ENCODE peak calls at places on chromosomes 12 and 14, in seven cellular contexts. X, D, T, S, A, K and H are unnamed samples. For H3K27me3, the result is how much of the 10 kb centered on the place peaks cover.

GRCh38 chr12:10339441-10339840 is 31.8 kb downstream of the KLRD1 start:
- DNase-seq in T (no peak), D (no peak), A (no peak), K (no peak), S (no peak), X (peak), H (no peak)

GRCh38 chr12:90199008-90199407 is 490.4 kb upstream of the ATP2B1 start:
- DNase-seq in X (no peak), A (no peak), S (no peak), T (no peak), D (no peak), K (no peak), H (no peak)

GRCh38 chr12:123106640-123107359 is 44.1 kb downstream of the PITPNM2 start:
- DNase-seq in D (no peak), K (peak), T (no peak), S (peak), X (peak), A (no peak), H (no peak)

GRCh38 chr14:54687750-54688119 is 120.8 kb downstream of the SAMD4A start:
- DNase-seq in D (no peak), S (no peak), K (no peak), T (no peak), X (no peak), A (no peak), H (no peak)

GRCh38 chr12:22229652-22230279 is 104.7 kb downstream of the ST8SIA1 start:
- DNase-seq in X (no peak), D (no peak), T (no peak), K (no peak), S (no peak), A (no peak), H (no peak)

GRCh38 chr12:77435446-77436091 is 370.2 kb upstream of the E2F7 start:
- DNase-seq in K (no peak), S (no peak), D (no peak), T (no peak), X (no peak), A (no peak), H (no peak)

GRCh38 chr12:26434299-26434915 is 239.0 kb downstream of the SSPN start:
- DNase-seq in K (peak), X (peak), D (peak), T (peak), S (no peak), A (no peak), H (peak)

GRCh38 chr14:94307410-94307992 is 14.4 kb upstream of the SERPINA10 start:
- DNase-seq in A (no peak), K (no peak), S (no peak), X (peak), T (no peak), D (no peak), H (no peak)

GRCh38 chr14:93132472-93133065 is 16.8 kb upstream of the ITPK1 start:
- DNase-seq in S (no peak), T (no peak), D (no peak), K (peak), X (peak), A (no peak), H (no peak)

GRCh38 chr14:31895206-31895605 is 181.9 kb upstream of the ARHGAP5 start:
- DNase-seq in A (no peak), X (no peak), T (no peak), S (no peak), D (no peak), K (no peak), H (peak)

GRCh38 chr12:126953365-126953889 is 1313.5 kb upstream of the TMEM132C start:
- DNase-seq in D (no peak), A (no peak), T (no peak), X (peak), K (no peak), S (no peak), H (no peak)

GRCh38 chr12:67056329-67056728 is 212.8 kb upstream of the CAND1 start:
- DNase-seq in A (no peak), S (no peak), D (no peak), T (no peak), X (no peak), K (no peak), H (no peak)

GRCh38 chr12:107014050-107014449 is 27.1 kb upstream of the MTERF2 start:
- DNase-seq in K (no peak), A (no peak), T (no peak), S (no peak), X (peak), D (no peak), H (no peak)

GRCh38 chr14:100773331-100774163 is 46.9 kb downstream of the DLK1 start:
- DNase-seq in S (no peak), T (no peak), A (no peak), X (no peak), K (no peak), D (no peak), H (no peak)

GRCh38 chr14:30131698-30132097 is 204.1 kb upstream of the PRKD1 start:
- DNase-seq in S (no peak), T (no peak), X (peak), A (no peak), K (no peak), D (no peak), H (no peak)

GRCh38 chr14:27528328-27528727 is 930.5 kb upstream of the NOVA1 start:
- DNase-seq in S (no peak), A (no peak), D (peak), X (peak), T (no peak), K (no peak), H (no peak)

GRCh38 chr12:12800406-12801180 is 12.6 kb upstream of the DDX47 start:
- DNase-seq in D (no peak), A (no peak), K (no peak), X (no peak), S (no peak), T (no peak), H (no peak)

GRCh38 chr12:109433618-109434017 is 43.5 kb downstream of the KCTD10 start:
- DNase-seq in X (peak), A (no peak), S (no peak), D (no peak), T (no peak), K (peak), H (no peak)

GRCh38 chr12:6476496-6476895 is 6.0 kb upstream of the VAMP1 start:
- DNase-seq in X (no peak), D (no peak), K (no peak), T (peak), A (no peak), S (no peak), H (no peak)

GRCh38 chr12:82708507-82708906 is 21.8 kb downstream of the TMTC2 start:
- DNase-seq in T (no peak), D (no peak), A (no peak), X (peak), K (no peak), S (no peak), H (no peak)

GRCh38 chr14:77003960-77004710 is 24.4 kb downstream of the IRF2BPL start:
- DNase-seq in X (no peak), S (no peak), T (no peak), A (no peak), D (no peak), K (no peak), H (no peak)

GRCh38 chr12:53324113-53324778 is 2.8 kb upstream of the AAAS start:
- DNase-seq in T (no peak), X (no peak), D (no peak), A (no peak), K (peak), S (peak), H (no peak)

GRCh38 chr12:114764516-114764915 is 80.5 kb upstream of the TBX3 start:
- DNase-seq in S (no peak), T (no peak), K (no peak), X (no peak), D (no peak), A (no peak), H (no peak)

GRCh38 chr12:79844693-79845092 is 90.2 kb downstream of the PPP1R12A start:
- DNase-seq in K (no peak), X (peak), A (no peak), T (peak), D (no peak), S (no peak), H (peak)

DNA sequence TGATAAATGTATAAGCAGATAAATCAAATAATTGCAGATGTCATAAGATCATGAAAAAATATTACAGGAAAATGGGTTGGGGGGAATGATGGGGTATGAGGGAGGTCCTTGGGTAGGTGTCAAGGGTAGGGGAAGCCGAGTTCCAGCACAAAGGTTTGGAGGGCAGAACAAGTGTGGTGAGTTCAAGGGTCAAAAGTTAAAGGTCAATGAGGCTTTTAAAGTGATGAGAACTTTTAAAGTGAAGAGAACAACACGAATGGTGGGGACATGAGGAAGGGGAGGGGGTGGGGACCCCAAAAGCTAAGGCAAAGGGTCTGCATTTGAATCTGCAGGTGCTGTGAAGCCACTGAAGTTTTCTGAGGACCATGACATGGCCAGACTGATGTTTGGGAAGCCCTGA is 200.6 kb upstream of the NOS1 start:
- DNase-seq in T (no peak), D (no peak), K (no peak), X (no peak), A (no peak), S (no peak), H (no peak)
- H3K27me3 ChIP-seq in T (under half), D (under half), K (under half), X (under half), A (under half), S (under half), H (under half)

GRCh38 chr14:101853455-101854018 is 92.0 kb downstream of the PPP2R5C start:
- DNase-seq in A (no peak), T (no peak), X (no peak), K (no peak), S (no peak), D (no peak), H (no peak)
- H3K4me3 ChIP-seq in A (no peak), T (no peak), X (no peak), K (no peak), S (no peak), D (no peak), H (no peak)

GRCh38 chr12:93743229-93743998 is 66.2 kb downstream of the CRADD start:
- DNase-seq in D (no peak), S (no peak), K (no peak), A (no peak), X (no peak), T (no peak), H (no peak)
- H3K27me3 ChIP-seq in D (under half), S (under half), K (under half), A (under half), X (under half), T (under half), H (under half)

DNA sequence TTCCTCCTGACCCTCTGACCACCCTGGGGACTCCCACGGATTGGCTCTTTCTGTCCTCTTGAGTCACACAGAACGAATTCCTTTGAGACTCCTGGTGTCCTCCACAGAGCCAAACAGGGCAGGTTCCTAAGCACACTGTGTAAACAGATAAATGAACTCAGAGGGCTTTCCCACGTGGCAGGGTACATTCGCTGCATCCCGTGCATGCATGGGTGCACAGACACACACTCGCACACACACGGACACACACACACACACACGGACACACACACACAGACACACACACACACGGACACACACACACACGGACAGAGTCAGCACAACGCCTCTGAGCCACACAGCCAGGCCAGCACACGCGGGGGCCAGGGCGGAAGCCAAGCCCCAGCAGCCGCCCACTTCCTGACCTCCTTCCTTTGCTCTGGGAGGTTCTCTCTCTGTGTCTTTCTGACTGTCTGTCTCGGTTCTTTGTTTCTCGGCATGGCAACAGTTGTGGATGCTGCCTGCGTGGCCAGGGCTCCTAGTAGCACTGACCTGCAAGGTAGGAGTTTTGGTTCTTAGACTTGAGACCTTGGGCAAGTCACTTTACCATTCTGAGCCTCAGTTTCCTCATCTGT is 706 bp downstream of the CRACR2A start:
- DNase-seq in S (peak), K (no peak), X (peak), T (no peak), D (no peak), A (peak), H (peak)
- H3K4me3 ChIP-seq in S (peak), K (no peak), X (no peak), T (peak), D (no peak), A (peak), H (peak)